ENCODE peak calls at places on chromosome 9, in six cellular contexts. One of them, this sample, is unnamed.

GRCh38 chr9:107710988-107711387 is 221.4 kb upstream of the KLF4 start:
- DNase-seq in stimulated activated CD8-positive, alpha-beta memory T cell treated with anti-CD3 and anti-CD28 coated beads, Interleukin-7, amount 100 ng/mL, for 24 hours: no peak
- DNase-seq in activated T-cell treated with anti-CD3 and anti-CD28 coated beads for 1 hour: no peak
- DNase-seq in activated CD4-positive, alpha-beta T cell treated with anti-CD3 and anti-CD28 coated beads, Interleukin-2, amount 50 U/mL, for 48 hours: no peak
- DNase-seq in HCT116: no peak
- DNase-seq in nucleus accumbens: no peak
- DNase-seq in this sample: no peak

GRCh38 chr9:22308177-22308576 is 138.4 kb upstream of the DMRTA1 start:
- DNase-seq in activated CD4-positive, alpha-beta T cell treated with anti-CD3 and anti-CD28 coated beads, Interleukin-2, amount 50 U/mL, for 48 hours: no peak
- DNase-seq in activated T-cell treated with anti-CD3 and anti-CD28 coated beads for 1 hour: no peak
- DNase-seq in HCT116: no peak
- DNase-seq in stimulated activated CD8-positive, alpha-beta memory T cell treated with anti-CD3 and anti-CD28 coated beads, Interleukin-7, amount 100 ng/mL, for 24 hours: no peak
- DNase-seq in nucleus accumbens: no peak
- DNase-seq in this sample: no peak

GRCh38 chr9:130950039-130950311 is 10.9 kb upstream of the FIBCD1 start:
- DNase-seq in nucleus accumbens: no peak
- DNase-seq in activated CD4-positive, alpha-beta T cell treated with anti-CD3 and anti-CD28 coated beads, Interleukin-2, amount 50 U/mL, for 48 hours: no peak
- DNase-seq in stimulated activated CD8-positive, alpha-beta memory T cell treated with anti-CD3 and anti-CD28 coated beads, Interleukin-7, amount 100 ng/mL, for 24 hours: no peak
- DNase-seq in activated T-cell treated with anti-CD3 and anti-CD28 coated beads for 1 hour: no peak
- DNase-seq in HCT116: no peak
- DNase-seq in this sample: no peak

GRCh38 chr9:68741751-68742730 is 37.0 kb downstream of the PIP5K1B start:
- DNase-seq in activated CD4-positive, alpha-beta T cell treated with anti-CD3 and anti-CD28 coated beads, Interleukin-2, amount 50 U/mL, for 48 hours: no peak
- DNase-seq in activated T-cell treated with anti-CD3 and anti-CD28 coated beads for 1 hour: no peak
- DNase-seq in nucleus accumbens: no peak
- DNase-seq in HCT116: no peak
- DNase-seq in stimulated activated CD8-positive, alpha-beta memory T cell treated with anti-CD3 and anti-CD28 coated beads, Interleukin-7, amount 100 ng/mL, for 24 hours: no peak
- DNase-seq in this sample: no peak

GRCh38 chr9:127828262-127829031 is 25.8 kb downstream of the FPGS start:
- DNase-seq in HCT116: peak
- DNase-seq in activated CD4-positive, alpha-beta T cell treated with anti-CD3 and anti-CD28 coated beads, Interleukin-2, amount 50 U/mL, for 48 hours: no peak
- DNase-seq in stimulated activated CD8-positive, alpha-beta memory T cell treated with anti-CD3 and anti-CD28 coated beads, Interleukin-7, amount 100 ng/mL, for 24 hours: no peak
- DNase-seq in activated T-cell treated with anti-CD3 and anti-CD28 coated beads for 1 hour: no peak
- DNase-seq in nucleus accumbens: no peak
- DNase-seq in this sample: peak

GRCh38 chr9:16825971-16826370 is 44.5 kb downstream of the BNC2 start:
- DNase-seq in activated T-cell treated with anti-CD3 and anti-CD28 coated beads for 1 hour: no peak
- DNase-seq in stimulated activated CD8-positive, alpha-beta memory T cell treated with anti-CD3 and anti-CD28 coated beads, Interleukin-7, amount 100 ng/mL, for 24 hours: no peak
- DNase-seq in activated CD4-positive, alpha-beta T cell treated with anti-CD3 and anti-CD28 coated beads, Interleukin-2, amount 50 U/mL, for 48 hours: no peak
- DNase-seq in nucleus accumbens: no peak
- DNase-seq in HCT116: no peak
- DNase-seq in this sample: no peak

GRCh38 chr9:98774746-98775145 is 21.6 kb downstream of the ANKS6 start:
- DNase-seq in HCT116: no peak
- DNase-seq in nucleus accumbens: no peak
- DNase-seq in activated CD4-positive, alpha-beta T cell treated with anti-CD3 and anti-CD28 coated beads, Interleukin-2, amount 50 U/mL, for 48 hours: peak
- DNase-seq in stimulated activated CD8-positive, alpha-beta memory T cell treated with anti-CD3 and anti-CD28 coated beads, Interleukin-7, amount 100 ng/mL, for 24 hours: peak
- DNase-seq in activated T-cell treated with anti-CD3 and anti-CD28 coated beads for 1 hour: no peak
- DNase-seq in this sample: no peak

GRCh38 chr9:123216387-123216786 is 52.0 kb downstream of the STRBP start:
- DNase-seq in nucleus accumbens: no peak
- DNase-seq in activated T-cell treated with anti-CD3 and anti-CD28 coated beads for 1 hour: no peak
- DNase-seq in HCT116: no peak
- DNase-seq in activated CD4-positive, alpha-beta T cell treated with anti-CD3 and anti-CD28 coated beads, Interleukin-2, amount 50 U/mL, for 48 hours: no peak
- DNase-seq in stimulated activated CD8-positive, alpha-beta memory T cell treated with anti-CD3 and anti-CD28 coated beads, Interleukin-7, amount 100 ng/mL, for 24 hours: no peak
- DNase-seq in this sample: no peak

GRCh38 chr9:68869020-68869419 is 144.9 kb downstream of the PRKACG start:
- DNase-seq in HCT116: no peak
- DNase-seq in nucleus accumbens: no peak
- DNase-seq in activated CD4-positive, alpha-beta T cell treated with anti-CD3 and anti-CD28 coated beads, Interleukin-2, amount 50 U/mL, for 48 hours: no peak
- DNase-seq in stimulated activated CD8-positive, alpha-beta memory T cell treated with anti-CD3 and anti-CD28 coated beads, Interleukin-7, amount 100 ng/mL, for 24 hours: no peak
- DNase-seq in activated T-cell treated with anti-CD3 and anti-CD28 coated beads for 1 hour: no peak
- DNase-seq in this sample: no peak

GRCh38 chr9:70607329-70607728 is 192.9 kb upstream of the KLF9 start:
- DNase-seq in nucleus accumbens: no peak
- DNase-seq in activated T-cell treated with anti-CD3 and anti-CD28 coated beads for 1 hour: no peak
- DNase-seq in stimulated activated CD8-positive, alpha-beta memory T cell treated with anti-CD3 and anti-CD28 coated beads, Interleukin-7, amount 100 ng/mL, for 24 hours: no peak
- DNase-seq in activated CD4-positive, alpha-beta T cell treated with anti-CD3 and anti-CD28 coated beads, Interleukin-2, amount 50 U/mL, for 48 hours: no peak
- DNase-seq in HCT116: no peak
- DNase-seq in this sample: no peak

GRCh38 chr9:99925542-99925941 is 19.1 kb downstream of the STX17 start:
- DNase-seq in HCT116: no peak
- DNase-seq in stimulated activated CD8-positive, alpha-beta memory T cell treated with anti-CD3 and anti-CD28 coated beads, Interleukin-7, amount 100 ng/mL, for 24 hours: no peak
- DNase-seq in activated T-cell treated with anti-CD3 and anti-CD28 coated beads for 1 hour: no peak
- DNase-seq in nucleus accumbens: no peak
- DNase-seq in activated CD4-positive, alpha-beta T cell treated with anti-CD3 and anti-CD28 coated beads, Interleukin-2, amount 50 U/mL, for 48 hours: no peak
- DNase-seq in this sample: no peak

GRCh38 chr9:100473271-100474081 is 527 bp downstream of the TMEFF1 start:
- DNase-seq in stimulated activated CD8-positive, alpha-beta memory T cell treated with anti-CD3 and anti-CD28 coated beads, Interleukin-7, amount 100 ng/mL, for 24 hours: no peak
- DNase-seq in activated CD4-positive, alpha-beta T cell treated with anti-CD3 and anti-CD28 coated beads, Interleukin-2, amount 50 U/mL, for 48 hours: peak
- DNase-seq in HCT116: no peak
- DNase-seq in activated T-cell treated with anti-CD3 and anti-CD28 coated beads for 1 hour: no peak
- DNase-seq in nucleus accumbens: no peak
- DNase-seq in this sample: no peak

GRCh38 chr9:115595951-115596742 is 478.2 kb upstream of the TNC start:
- DNase-seq in stimulated activated CD8-positive, alpha-beta memory T cell treated with anti-CD3 and anti-CD28 coated beads, Interleukin-7, amount 100 ng/mL, for 24 hours: no peak
- DNase-seq in activated CD4-positive, alpha-beta T cell treated with anti-CD3 and anti-CD28 coated beads, Interleukin-2, amount 50 U/mL, for 48 hours: no peak
- DNase-seq in HCT116: no peak
- DNase-seq in nucleus accumbens: no peak
- DNase-seq in activated T-cell treated with anti-CD3 and anti-CD28 coated beads for 1 hour: no peak
- DNase-seq in this sample: no peak

GRCh38 chr9:75148551-75148950 is 60.2 kb downstream of the OSTF1 start:
- DNase-seq in stimulated activated CD8-positive, alpha-beta memory T cell treated with anti-CD3 and anti-CD28 coated beads, Interleukin-7, amount 100 ng/mL, for 24 hours: no peak
- DNase-seq in HCT116: no peak
- DNase-seq in activated CD4-positive, alpha-beta T cell treated with anti-CD3 and anti-CD28 coated beads, Interleukin-2, amount 50 U/mL, for 48 hours: no peak
- DNase-seq in activated T-cell treated with anti-CD3 and anti-CD28 coated beads for 1 hour: no peak
- DNase-seq in nucleus accumbens: no peak
- DNase-seq in this sample: no peak

GRCh38 chr9:91131433-91131839 is 230.3 kb downstream of the AUH start:
- DNase-seq in HCT116: peak
- DNase-seq in activated CD4-positive, alpha-beta T cell treated with anti-CD3 and anti-CD28 coated beads, Interleukin-2, amount 50 U/mL, for 48 hours: peak
- DNase-seq in stimulated activated CD8-positive, alpha-beta memory T cell treated with anti-CD3 and anti-CD28 coated beads, Interleukin-7, amount 100 ng/mL, for 24 hours: no peak
- DNase-seq in nucleus accumbens: no peak
- DNase-seq in activated T-cell treated with anti-CD3 and anti-CD28 coated beads for 1 hour: no peak
- DNase-seq in this sample: no peak

GRCh38 chr9:2053883-2054845 is 39.0 kb downstream of the SMARCA2 start:
- DNase-seq in nucleus accumbens: no peak
- DNase-seq in HCT116: no peak
- DNase-seq in stimulated activated CD8-positive, alpha-beta memory T cell treated with anti-CD3 and anti-CD28 coated beads, Interleukin-7, amount 100 ng/mL, for 24 hours: peak
- DNase-seq in activated CD4-positive, alpha-beta T cell treated with anti-CD3 and anti-CD28 coated beads, Interleukin-2, amount 50 U/mL, for 48 hours: peak
- DNase-seq in activated T-cell treated with anti-CD3 and anti-CD28 coated beads for 1 hour: peak
- DNase-seq in this sample: no peak

GRCh38 chr9:28031521-28032177 is 458.4 kb upstream of the C9orf72 start:
- DNase-seq in activated T-cell treated with anti-CD3 and anti-CD28 coated beads for 1 hour: no peak
- DNase-seq in stimulated activated CD8-positive, alpha-beta memory T cell treated with anti-CD3 and anti-CD28 coated beads, Interleukin-7, amount 100 ng/mL, for 24 hours: no peak
- DNase-seq in activated CD4-positive, alpha-beta T cell treated with anti-CD3 and anti-CD28 coated beads, Interleukin-2, amount 50 U/mL, for 48 hours: no peak
- DNase-seq in nucleus accumbens: no peak
- DNase-seq in HCT116: no peak
- DNase-seq in this sample: no peak

GRCh38 chr9:127742435-127743088 is 7.5 kb upstream of the TOR2A start:
- DNase-seq in stimulated activated CD8-positive, alpha-beta memory T cell treated with anti-CD3 and anti-CD28 coated beads, Interleukin-7, amount 100 ng/mL, for 24 hours: no peak
- DNase-seq in activated T-cell treated with anti-CD3 and anti-CD28 coated beads for 1 hour: no peak
- DNase-seq in HCT116: no peak
- DNase-seq in nucleus accumbens: no peak
- DNase-seq in activated CD4-positive, alpha-beta T cell treated with anti-CD3 and anti-CD28 coated beads, Interleukin-2, amount 50 U/mL, for 48 hours: no peak
- DNase-seq in this sample: no peak

GRCh38 chr9:110444911-110445310 is 107.2 kb upstream of the TXNDC8 start:
- DNase-seq in activated T-cell treated with anti-CD3 and anti-CD28 coated beads for 1 hour: no peak
- DNase-seq in HCT116: no peak
- DNase-seq in activated CD4-positive, alpha-beta T cell treated with anti-CD3 and anti-CD28 coated beads, Interleukin-2, amount 50 U/mL, for 48 hours: no peak
- DNase-seq in stimulated activated CD8-positive, alpha-beta memory T cell treated with anti-CD3 and anti-CD28 coated beads, Interleukin-7, amount 100 ng/mL, for 24 hours: no peak
- DNase-seq in nucleus accumbens: no peak
- DNase-seq in this sample: no peak

GRCh38 chr9:130918870-130919558 is 20.0 kb downstream of the FIBCD1 start:
- DNase-seq in activated CD4-positive, alpha-beta T cell treated with anti-CD3 and anti-CD28 coated beads, Interleukin-2, amount 50 U/mL, for 48 hours: no peak
- DNase-seq in stimulated activated CD8-positive, alpha-beta memory T cell treated with anti-CD3 and anti-CD28 coated beads, Interleukin-7, amount 100 ng/mL, for 24 hours: no peak
- DNase-seq in activated T-cell treated with anti-CD3 and anti-CD28 coated beads for 1 hour: no peak
- DNase-seq in HCT116: no peak
- DNase-seq in nucleus accumbens: no peak
- DNase-seq in this sample: no peak

GRCh38 chr9:23117621-23118020 is 671.0 kb downstream of the DMRTA1 start:
- DNase-seq in HCT116: no peak
- DNase-seq in activated T-cell treated with anti-CD3 and anti-CD28 coated beads for 1 hour: no peak
- DNase-seq in nucleus accumbens: no peak
- DNase-seq in activated CD4-positive, alpha-beta T cell treated with anti-CD3 and anti-CD28 coated beads, Interleukin-2, amount 50 U/mL, for 48 hours: no peak
- DNase-seq in stimulated activated CD8-positive, alpha-beta memory T cell treated with anti-CD3 and anti-CD28 coated beads, Interleukin-7, amount 100 ng/mL, for 24 hours: no peak
- DNase-seq in this sample: no peak

GRCh38 chr9:72526901-72527800 is 5.7 kb downstream of the TMC1 start:
- DNase-seq in nucleus accumbens: peak
- DNase-seq in HCT116: peak
- DNase-seq in stimulated activated CD8-positive, alpha-beta memory T cell treated with anti-CD3 and anti-CD28 coated beads, Interleukin-7, amount 100 ng/mL, for 24 hours: peak
- DNase-seq in activated CD4-positive, alpha-beta T cell treated with anti-CD3 and anti-CD28 coated beads, Interleukin-2, amount 50 U/mL, for 48 hours: peak
- DNase-seq in activated T-cell treated with anti-CD3 and anti-CD28 coated beads for 1 hour: peak
- DNase-seq in this sample: peak

GRCh38 chr9:136593581-136593980 is 47.7 kb upstream of the NOTCH1 start:
- DNase-seq in nucleus accumbens: no peak
- DNase-seq in activated CD4-positive, alpha-beta T cell treated with anti-CD3 and anti-CD28 coated beads, Interleukin-2, amount 50 U/mL, for 48 hours: no peak
- DNase-seq in stimulated activated CD8-positive, alpha-beta memory T cell treated with anti-CD3 and anti-CD28 coated beads, Interleukin-7, amount 100 ng/mL, for 24 hours: no peak
- DNase-seq in activated T-cell treated with anti-CD3 and anti-CD28 coated beads for 1 hour: no peak
- DNase-seq in HCT116: no peak
- DNase-seq in this sample: no peak

GRCh38 chr9:130072515-130073235 is 19.0 kb downstream of the GPR107 start:
- DNase-seq in activated CD4-positive, alpha-beta T cell treated with anti-CD3 and anti-CD28 coated beads, Interleukin-2, amount 50 U/mL, for 48 hours: no peak
- DNase-seq in HCT116: no peak
- DNase-seq in stimulated activated CD8-positive, alpha-beta memory T cell treated with anti-CD3 and anti-CD28 coated beads, Interleukin-7, amount 100 ng/mL, for 24 hours: no peak
- DNase-seq in activated T-cell treated with anti-CD3 and anti-CD28 coated beads for 1 hour: no peak
- DNase-seq in nucleus accumbens: no peak
- DNase-seq in this sample: no peak

GRCh38 chr9:5868235-5868634 is 22.5 kb upstream of the MLANA start:
- DNase-seq in activated CD4-positive, alpha-beta T cell treated with anti-CD3 and anti-CD28 coated beads, Interleukin-2, amount 50 U/mL, for 48 hours: no peak
- DNase-seq in nucleus accumbens: no peak
- DNase-seq in stimulated activated CD8-positive, alpha-beta memory T cell treated with anti-CD3 and anti-CD28 coated beads, Interleukin-7, amount 100 ng/mL, for 24 hours: no peak
- DNase-seq in activated T-cell treated with anti-CD3 and anti-CD28 coated beads for 1 hour: no peak
- DNase-seq in HCT116: no peak
- DNase-seq in this sample: no peak

GRCh38 chr9:104686081-104686480 is 8.2 kb upstream of the OR13D1 start:
- DNase-seq in HCT116: no peak
- DNase-seq in nucleus accumbens: no peak
- DNase-seq in activated T-cell treated with anti-CD3 and anti-CD28 coated beads for 1 hour: no peak
- DNase-seq in stimulated activated CD8-positive, alpha-beta memory T cell treated with anti-CD3 and anti-CD28 coated beads, Interleukin-7, amount 100 ng/mL, for 24 hours: no peak
- DNase-seq in activated CD4-positive, alpha-beta T cell treated with anti-CD3 and anti-CD28 coated beads, Interleukin-2, amount 50 U/mL, for 48 hours: no peak
- DNase-seq in this sample: no peak

GRCh38 chr9:109342878-109343277 is 22.0 kb upstream of the EPB41L4B start:
- DNase-seq in activated CD4-positive, alpha-beta T cell treated with anti-CD3 and anti-CD28 coated beads, Interleukin-2, amount 50 U/mL, for 48 hours: no peak
- DNase-seq in nucleus accumbens: no peak
- DNase-seq in activated T-cell treated with anti-CD3 and anti-CD28 coated beads for 1 hour: no peak
- DNase-seq in HCT116: no peak
- DNase-seq in stimulated activated CD8-positive, alpha-beta memory T cell treated with anti-CD3 and anti-CD28 coated beads, Interleukin-7, amount 100 ng/mL, for 24 hours: no peak
- DNase-seq in this sample: no peak

GRCh38 chr9:133477992-133478850 is 678 bp downstream of the SLC2A6 start:
- DNase-seq in activated T-cell treated with anti-CD3 and anti-CD28 coated beads for 1 hour: no peak
- DNase-seq in HCT116: no peak
- DNase-seq in activated CD4-positive, alpha-beta T cell treated with anti-CD3 and anti-CD28 coated beads, Interleukin-2, amount 50 U/mL, for 48 hours: no peak
- DNase-seq in nucleus accumbens: no peak
- DNase-seq in stimulated activated CD8-positive, alpha-beta memory T cell treated with anti-CD3 and anti-CD28 coated beads, Interleukin-7, amount 100 ng/mL, for 24 hours: no peak
- DNase-seq in this sample: no peak

GRCh38 chr9:98611986-98612505 is 96.7 kb downstream of the GABBR2 start:
- DNase-seq in nucleus accumbens: no peak
- DNase-seq in activated CD4-positive, alpha-beta T cell treated with anti-CD3 and anti-CD28 coated beads, Interleukin-2, amount 50 U/mL, for 48 hours: no peak
- DNase-seq in HCT116: no peak
- DNase-seq in activated T-cell treated with anti-CD3 and anti-CD28 coated beads for 1 hour: no peak
- DNase-seq in stimulated activated CD8-positive, alpha-beta memory T cell treated with anti-CD3 and anti-CD28 coated beads, Interleukin-7, amount 100 ng/mL, for 24 hours: no peak
- DNase-seq in this sample: no peak

GRCh38 chr9:114117996-114118830 is 19.1 kb upstream of the KIF12 start:
- DNase-seq in activated CD4-positive, alpha-beta T cell treated with anti-CD3 and anti-CD28 coated beads, Interleukin-2, amount 50 U/mL, for 48 hours: no peak
- DNase-seq in nucleus accumbens: no peak
- DNase-seq in stimulated activated CD8-positive, alpha-beta memory T cell treated with anti-CD3 and anti-CD28 coated beads, Interleukin-7, amount 100 ng/mL, for 24 hours: no peak
- DNase-seq in HCT116: no peak
- DNase-seq in activated T-cell treated with anti-CD3 and anti-CD28 coated beads for 1 hour: no peak
- DNase-seq in this sample: no peak

GRCh38 chr9:89802809-89803355 is 198.1 kb downstream of the GADD45G start:
- DNase-seq in activated CD4-positive, alpha-beta T cell treated with anti-CD3 and anti-CD28 coated beads, Interleukin-2, amount 50 U/mL, for 48 hours: no peak
- DNase-seq in stimulated activated CD8-positive, alpha-beta memory T cell treated with anti-CD3 and anti-CD28 coated beads, Interleukin-7, amount 100 ng/mL, for 24 hours: no peak
- DNase-seq in HCT116: peak
- DNase-seq in activated T-cell treated with anti-CD3 and anti-CD28 coated beads for 1 hour: no peak
- DNase-seq in nucleus accumbens: peak
- DNase-seq in this sample: no peak

GRCh38 chr9:135245482-135246247 is 158.2 kb downstream of the OLFM1 start:
- DNase-seq in nucleus accumbens: no peak
- DNase-seq in stimulated activated CD8-positive, alpha-beta memory T cell treated with anti-CD3 and anti-CD28 coated beads, Interleukin-7, amount 100 ng/mL, for 24 hours: no peak
- DNase-seq in activated T-cell treated with anti-CD3 and anti-CD28 coated beads for 1 hour: no peak
- DNase-seq in HCT116: no peak
- DNase-seq in activated CD4-positive, alpha-beta T cell treated with anti-CD3 and anti-CD28 coated beads, Interleukin-2, amount 50 U/mL, for 48 hours: no peak
- DNase-seq in this sample: no peak

GRCh38 chr9:37715260-37715659 is 38.3 kb upstream of the TRMT10B start:
- DNase-seq in activated T-cell treated with anti-CD3 and anti-CD28 coated beads for 1 hour: no peak
- DNase-seq in nucleus accumbens: no peak
- DNase-seq in HCT116: no peak
- DNase-seq in activated CD4-positive, alpha-beta T cell treated with anti-CD3 and anti-CD28 coated beads, Interleukin-2, amount 50 U/mL, for 48 hours: no peak
- DNase-seq in stimulated activated CD8-positive, alpha-beta memory T cell treated with anti-CD3 and anti-CD28 coated beads, Interleukin-7, amount 100 ng/mL, for 24 hours: no peak
- DNase-seq in this sample: no peak

GRCh38 chr9:132006657-132007370 is 72.9 kb downstream of the MED27 start:
- DNase-seq in nucleus accumbens: no peak
- DNase-seq in activated CD4-positive, alpha-beta T cell treated with anti-CD3 and anti-CD28 coated beads, Interleukin-2, amount 50 U/mL, for 48 hours: peak
- DNase-seq in activated T-cell treated with anti-CD3 and anti-CD28 coated beads for 1 hour: no peak
- DNase-seq in HCT116: no peak
- DNase-seq in stimulated activated CD8-positive, alpha-beta memory T cell treated with anti-CD3 and anti-CD28 coated beads, Interleukin-7, amount 100 ng/mL, for 24 hours: no peak
- DNase-seq in this sample: no peak

GRCh38 chr9:109652971-109653370 is 127.0 kb upstream of the PALM2AKAP2 start:
- DNase-seq in nucleus accumbens: no peak
- DNase-seq in stimulated activated CD8-positive, alpha-beta memory T cell treated with anti-CD3 and anti-CD28 coated beads, Interleukin-7, amount 100 ng/mL, for 24 hours: no peak
- DNase-seq in activated CD4-positive, alpha-beta T cell treated with anti-CD3 and anti-CD28 coated beads, Interleukin-2, amount 50 U/mL, for 48 hours: no peak
- DNase-seq in activated T-cell treated with anti-CD3 and anti-CD28 coated beads for 1 hour: no peak
- DNase-seq in HCT116: no peak
- DNase-seq in this sample: no peak

This sample was measured in omental fat pad.